ENCODE peak calls at places on chromosome 1, in ten cellular contexts. E is naive B cell; I is HTR-8/SVneo; J is AG09309; Z is Calu3; L is PC-9; B is ELR; T is substantia nigra; P is stimulated activated CD8-positive, alpha-beta memory T cell treated with anti-CD3 and anti-CD28 coated beads, Interleukin-15, amount 100 ng/mL, for 1 hour; D is amygdala. K is an unnamed sample.

GRCh38 chr1:8374812-8375211 is 56.9 kb downstream of the SLC45A1 start:
- DNase-seq in J (no peak), I (no peak), D (no peak), B (peak; percentile 66), P (no peak), E (no peak), L (no peak), Z (peak; percentile 38), T (no peak), K (no peak)

GRCh38 chr1:59520759-59521442 is 224.0 kb downstream of the FGGY start:
- DNase-seq in T (peak; percentile 11), L (no peak), J (peak; percentile 52), I (no peak), B (no peak), D (no peak), E (no peak), P (no peak), Z (no peak), K (no peak)

GRCh38 chr1:24998554-24999245 is 68.6 kb upstream of the RUNX3 start:
- DNase-seq in T (no peak), L (no peak), J (no peak), P (no peak), D (no peak), B (no peak), I (no peak), Z (no peak), E (no peak), K (no peak)

GRCh38 chr1:10692401-10693021 is 103.9 kb downstream of the CASZ1 start:
- DNase-seq in D (no peak), Z (peak; percentile 80), L (peak; percentile 65), E (peak; percentile 68), J (no peak), T (no peak), I (peak; percentile 38), B (peak; percentile 32), P (peak; percentile 49), K (peak; percentile 49)

GRCh38 chr1:32801096-32801713 is 16.0 kb downstream of the YARS1 start:
- DNase-seq in D (no peak), L (no peak), P (no peak), E (no peak), J (no peak), Z (no peak), I (no peak), B (peak; percentile 93), T (no peak), K (no peak)

GRCh38 chr1:42965339-42965738 is 6.7 kb upstream of the SLC2A1 start:
- DNase-seq in P (no peak), Z (no peak), J (no peak), I (no peak), T (no peak), D (no peak), E (no peak), L (no peak), B (no peak), K (no peak)

GRCh38 chr1:227854189-227854588 is 38.7 kb downstream of the PRSS38 start:
- DNase-seq in I (no peak), B (no peak), D (no peak), T (no peak), J (no peak), E (no peak), L (no peak), Z (no peak), P (no peak), K (no peak)

GRCh38 chr1:213982814-213983588 is 4.8 kb upstream of the PROX1 start:
- DNase-seq in E (no peak), I (no peak), P (no peak), L (no peak), Z (no peak), T (peak; percentile 32), B (no peak), J (no peak), D (no peak), K (no peak)

GRCh38 chr1:244289976-244290375 is 161.7 kb downstream of the ADSS2 start:
- DNase-seq in L (no peak), J (no peak), T (no peak), B (no peak), D (no peak), I (no peak), P (no peak), Z (no peak), E (no peak), K (no peak)

K was measured in progenitor cell of endocrine pancreas.